ENCODE peak calls at places on chromosomes 11 and 22, in nine cellular contexts. S is Panc1, G is small intestine, V is hepatocyte, T is gastrocnemius medialis, I is AG04450, H is mesendoderm, W is dorsolateral prefrontal cortex, P is GM23338. O is an unnamed sample.

GRCh38 chr11:65185166-65185565 is 3.4 kb downstream of the CAPN1 start:
- DNase-seq in S (no peak), G (no peak), V (no peak), T (no peak), I (no peak), H (no peak), W (no peak), P (peak), O (no peak)

GRCh38 chr11:69106124-69106811 is 49.5 kb upstream of the SMIM38 start:
- DNase-seq in S (no peak), G (no peak), V (no peak), T (no peak), I (no peak), H (no peak), W (no peak), P (no peak), O (no peak)

GRCh38 chr11:13837286-13837685 is 125.2 kb upstream of the SPON1 start:
- DNase-seq in S (no peak), G (no peak), V (no peak), T (no peak), I (no peak), H (no peak), W (no peak), P (no peak), O (peak)

GRCh38 chr22:40648386-40648785 is 11.9 kb upstream of the MRTFA start:
- DNase-seq in S (no peak), G (peak), V (no peak), T (no peak), I (no peak), H (no peak), W (no peak), P (no peak), O (no peak)

GRCh38 chr11:47854667-47855066 is 6.5 kb upstream of the NUP160 start:
- DNase-seq in S (no peak), G (no peak), V (no peak), T (no peak), I (no peak), H (no peak), W (no peak), P (no peak), O (no peak)

GRCh38 chr22:30985561-30986208 is 16.6 kb downstream of the TUG1 start:
- DNase-seq in S (no peak), G (no peak), V (no peak), T (no peak), I (no peak), H (no peak), W (no peak), P (peak), O (no peak)

GRCh38 chr11:11456896-11457295 is 103.8 kb upstream of the CSNK2A3 start:
- DNase-seq in S (no peak), G (no peak), V (no peak), T (no peak), I (no peak), H (no peak), W (no peak), P (no peak), O (no peak)

GRCh38 chr22:47036936-47037485 is 274.6 kb downstream of the TBC1D22A start:
- DNase-seq in S (no peak), G (no peak), V (no peak), T (no peak), I (no peak), H (no peak), W (no peak), P (no peak), O (no peak)

GRCh38 chr22:25027959-25028840 is 75.7 kb downstream of the KIAA1671 start:
- DNase-seq in S (no peak), G (no peak), V (peak), T (no peak), I (no peak), H (peak), W (no peak), P (peak), O (no peak)

GRCh38 chr11:64855596-64856304 is 11.3 kb upstream of the CDC42BPG start:
- DNase-seq in S (no peak), G (no peak), V (no peak), T (no peak), I (no peak), H (no peak), W (no peak), P (no peak), O (no peak)

GRCh38 chr11:18668131-18668530 is 30.4 kb upstream of the TMEM86A start:
- DNase-seq in S (no peak), G (no peak), V (no peak), T (no peak), I (no peak), H (peak), W (no peak), P (peak), O (peak)

GRCh38 chr11:101188173-101188572 is 58.6 kb upstream of the PGR start:
- DNase-seq in S (no peak), G (no peak), V (no peak), T (no peak), I (no peak), H (no peak), W (no peak), P (no peak), O (no peak)

GRCh38 chr11:65814131-65814959 is 19.4 kb upstream of the SNX32 start:
- DNase-seq in S (no peak), G (no peak), V (no peak), T (no peak), I (no peak), H (no peak), W (no peak), P (no peak), O (peak)

GRCh38 chr11:1326435-1327063 is 17.1 kb upstream of the TOLLIP start:
- DNase-seq in S (no peak), G (no peak), V (no peak), T (no peak), I (peak), H (no peak), W (no peak), P (no peak), O (no peak)

GRCh38 chr11:102974552-102975280 is 19.2 kb upstream of the MMP13 start:
- DNase-seq in S (no peak), G (peak), V (no peak), T (no peak), I (no peak), H (no peak), W (no peak), P (no peak), O (peak)

GRCh38 chr11:94134651-94135512 is 6.2 kb downstream of the PANX1 start:
- DNase-seq in S (peak), G (peak), V (peak), T (peak), I (peak), H (no peak), W (no peak), P (no peak), O (peak)

DNA sequence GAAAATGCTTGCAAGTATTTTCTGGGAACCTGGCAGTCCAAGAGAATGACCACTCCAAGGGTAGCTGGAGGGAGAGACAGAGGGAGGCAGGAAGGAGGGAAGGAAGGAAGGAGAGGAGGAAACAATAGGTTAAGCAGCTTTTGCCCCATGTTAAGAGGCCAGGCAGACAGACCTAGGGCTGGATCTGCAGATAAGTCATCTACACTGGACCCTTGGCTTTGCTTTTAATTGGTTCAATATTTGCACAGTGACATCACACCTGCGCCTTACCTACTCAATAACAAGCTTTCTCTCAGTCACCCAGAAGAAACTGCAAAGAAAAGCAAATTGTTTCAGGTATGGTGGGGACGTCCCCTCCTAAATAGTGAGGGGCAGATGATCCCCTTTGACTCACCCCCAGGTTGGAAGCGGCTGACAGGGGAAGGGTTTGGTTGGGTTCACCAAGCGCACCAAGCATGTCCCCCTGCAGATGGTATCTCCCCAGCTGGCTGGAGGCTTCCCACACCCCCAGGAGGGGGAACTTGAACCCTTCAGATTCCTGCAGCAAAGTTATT is 24.3 kb downstream of the MYH9 start:
- DNase-seq in S (no peak), G (peak), V (peak), T (no peak), I (no peak), H (no peak), W (no peak), P (no peak), O (no peak)
- H3K27ac ChIP-seq in S (peak), G (peak), V (peak), T (peak), I (peak), H (no peak), W (no peak), P (peak), O (peak)

GRCh38 chr11:67605231-67606011 is 1.3 kb upstream of the NDUFV1 start:
- DNase-seq in S (no peak), G (no peak), V (peak), T (no peak), I (no peak), H (no peak), W (no peak), P (no peak), O (no peak)
- H3K27ac ChIP-seq in S (no peak), G (no peak), V (peak), T (no peak), I (no peak), H (no peak), W (no peak), P (no peak), O (no peak)

DNA sequence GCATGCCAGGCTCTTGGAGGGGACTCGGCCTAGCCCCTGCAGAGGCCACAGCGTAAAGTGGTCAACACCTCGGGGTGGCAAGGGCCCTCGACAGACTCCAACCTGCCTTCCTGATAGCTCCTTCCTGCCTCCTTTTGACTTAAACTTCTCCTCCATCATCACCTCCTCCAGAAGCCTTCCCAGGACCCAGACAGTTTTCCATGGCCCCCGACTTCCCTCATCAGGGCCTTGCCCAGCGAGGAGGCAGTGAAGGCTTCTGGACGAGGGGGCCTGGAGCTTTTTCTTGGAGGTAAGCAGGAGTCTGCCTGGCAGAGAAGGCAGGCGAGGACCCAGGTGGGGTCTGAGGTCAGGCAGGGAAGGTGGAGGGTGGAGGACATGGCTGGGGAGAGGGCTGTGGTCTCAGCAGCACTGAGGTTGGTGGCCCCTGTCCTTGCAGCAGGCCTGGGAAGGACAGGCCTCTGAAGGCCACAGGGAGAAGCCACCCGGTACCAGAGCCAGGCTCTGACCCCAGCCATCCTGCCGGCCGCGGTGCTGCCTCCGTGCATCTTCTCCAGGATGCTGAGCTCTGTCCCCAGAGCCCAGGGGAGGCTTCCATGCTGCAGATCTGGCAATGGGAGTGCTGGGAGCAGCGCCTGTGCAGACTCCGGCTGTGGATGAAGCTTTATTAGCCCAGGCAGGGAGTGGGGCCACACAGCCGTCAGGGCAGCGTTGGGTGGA is 81.4 kb downstream of the WNT7B start:
- DNase-seq in S (no peak), G (no peak), V (no peak), T (no peak), I (no peak), H (no peak), W (no peak), P (no peak), O (no peak)
- H3K27ac ChIP-seq in S (no peak), G (no peak), V (no peak), T (no peak), I (no peak), H (no peak), W (no peak), P (no peak), O (no peak)

GRCh38 chr11:7969756-7970646 is 4.8 kb upstream of the NLRP10 start:
- DNase-seq in S (no peak), G (no peak), V (no peak), T (no peak), I (no peak), H (peak), W (no peak), P (peak), O (no peak)
- H3K27ac ChIP-seq in S (no peak), G (no peak), V (no peak), T (no peak), I (no peak), H (no peak), W (no peak), P (peak), O (no peak)

DNA sequence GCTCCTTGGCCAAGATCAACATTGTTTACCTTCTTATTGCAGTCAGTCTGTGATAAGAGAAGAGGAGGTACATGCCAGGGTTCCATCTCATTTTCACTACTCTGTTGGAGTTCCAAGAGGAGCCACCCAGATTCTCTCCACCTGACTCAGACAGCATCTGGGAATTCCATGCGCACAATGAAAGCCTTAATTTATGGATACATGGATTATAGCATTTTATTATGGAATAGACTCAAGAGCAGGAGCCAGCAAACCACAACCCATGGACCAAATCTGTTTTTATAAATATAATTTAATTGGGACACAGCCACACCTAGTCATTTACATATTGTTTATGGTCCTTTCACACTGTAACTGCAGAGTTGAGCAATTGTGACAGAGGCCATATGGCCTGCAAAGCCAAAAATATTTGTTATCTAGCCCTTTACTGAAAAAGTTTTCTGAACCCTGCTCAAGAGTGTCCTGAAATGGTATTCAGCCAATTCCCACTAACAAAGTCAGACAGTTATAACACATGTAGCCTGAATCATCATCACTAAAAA is 104.7 kb upstream of the TEAD1 start:
- DNase-seq in S (no peak), G (no peak), V (no peak), T (no peak), I (no peak), H (no peak), W (no peak), P (no peak), O (no peak)
- H3K27ac ChIP-seq in S (no peak), G (no peak), V (no peak), T (no peak), I (no peak), H (no peak), W (no peak), P (no peak), O (no peak)

DNA sequence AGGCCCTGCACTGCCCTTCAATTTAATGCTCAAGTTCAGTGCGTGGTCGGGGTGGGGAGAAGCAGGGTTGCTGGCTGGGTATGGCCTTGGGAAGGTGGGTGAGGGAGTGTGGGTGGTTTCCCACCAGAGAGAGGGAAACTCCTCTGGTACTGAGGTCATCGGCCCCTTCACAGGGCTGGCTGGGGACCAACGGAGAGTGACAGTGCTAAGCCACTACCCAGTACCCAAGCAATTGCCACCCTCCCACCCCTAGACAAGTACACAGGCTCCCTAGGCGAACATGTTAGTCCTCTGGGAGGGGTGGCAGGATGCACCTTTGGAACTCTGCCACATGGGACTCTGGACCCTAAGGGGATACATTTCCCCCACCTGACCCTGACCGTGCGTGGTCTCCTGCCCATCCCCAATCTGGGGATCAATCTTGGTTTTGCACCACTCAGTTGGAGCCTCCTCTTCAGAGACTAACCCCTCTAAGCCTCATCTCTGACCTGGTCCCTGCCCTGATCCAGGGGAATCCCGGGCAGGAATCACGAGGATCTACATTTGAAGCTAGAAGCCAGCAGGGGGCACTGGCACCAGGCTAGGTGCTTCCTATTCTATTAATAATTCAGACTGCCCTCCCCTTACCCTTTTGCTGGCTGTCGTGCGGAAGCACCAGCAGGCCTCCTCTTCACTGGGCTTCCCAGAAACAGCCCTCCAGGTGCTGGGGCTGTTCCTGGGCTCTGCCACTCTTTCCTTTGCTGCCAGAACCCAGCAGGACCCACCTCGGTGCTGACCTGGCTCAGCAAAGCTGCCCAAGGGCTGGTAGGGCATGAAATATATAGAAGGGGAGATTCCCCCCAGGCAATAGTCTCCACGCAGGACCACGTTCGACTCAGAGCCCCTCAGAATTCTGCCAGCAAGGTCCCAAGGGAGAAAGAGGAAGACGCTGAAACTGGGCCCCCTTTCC is 377.7 kb downstream of the TENM4 start:
- DNase-seq in S (no peak), G (peak), V (peak), T (no peak), I (no peak), H (peak), W (no peak), P (peak), O (no peak)
- H3K27ac ChIP-seq in S (no peak), G (no peak), V (no peak), T (no peak), I (no peak), H (no peak), W (no peak), P (no peak), O (no peak)

GRCh38 chr11:67015048-67015447 is 7.9 kb upstream of the SYT12 start:
- DNase-seq in S (no peak), G (no peak), V (no peak), T (no peak), I (no peak), H (no peak), W (no peak), P (no peak), O (no peak)
- H3K27ac ChIP-seq in S (no peak), G (no peak), V (no peak), T (no peak), I (no peak), H (no peak), W (no peak), P (no peak), O (no peak)

GRCh38 chr22:23302171-23303002 is 122.1 kb downstream of the BCR start:
- DNase-seq in S (no peak), G (no peak), V (no peak), T (no peak), I (no peak), H (no peak), W (peak), P (no peak), O (no peak)

GRCh38 chr22:23306438-23306921 is 126.2 kb downstream of the BCR start:
- DNase-seq in S (no peak), G (no peak), V (no peak), T (no peak), I (no peak), H (no peak), W (no peak), P (no peak), O (no peak)

GRCh38 chr22:23306926-23307325 is 126.6 kb downstream of the BCR start:
- DNase-seq in S (no peak), G (no peak), V (no peak), T (no peak), I (no peak), H (no peak), W (no peak), P (no peak), O (no peak)

GRCh38 chr22:23305922-23306374 is 125.6 kb downstream of the BCR start:
- DNase-seq in S (no peak), G (peak), V (peak), T (peak), I (no peak), H (no peak), W (peak), P (no peak), O (no peak)

DNA sequence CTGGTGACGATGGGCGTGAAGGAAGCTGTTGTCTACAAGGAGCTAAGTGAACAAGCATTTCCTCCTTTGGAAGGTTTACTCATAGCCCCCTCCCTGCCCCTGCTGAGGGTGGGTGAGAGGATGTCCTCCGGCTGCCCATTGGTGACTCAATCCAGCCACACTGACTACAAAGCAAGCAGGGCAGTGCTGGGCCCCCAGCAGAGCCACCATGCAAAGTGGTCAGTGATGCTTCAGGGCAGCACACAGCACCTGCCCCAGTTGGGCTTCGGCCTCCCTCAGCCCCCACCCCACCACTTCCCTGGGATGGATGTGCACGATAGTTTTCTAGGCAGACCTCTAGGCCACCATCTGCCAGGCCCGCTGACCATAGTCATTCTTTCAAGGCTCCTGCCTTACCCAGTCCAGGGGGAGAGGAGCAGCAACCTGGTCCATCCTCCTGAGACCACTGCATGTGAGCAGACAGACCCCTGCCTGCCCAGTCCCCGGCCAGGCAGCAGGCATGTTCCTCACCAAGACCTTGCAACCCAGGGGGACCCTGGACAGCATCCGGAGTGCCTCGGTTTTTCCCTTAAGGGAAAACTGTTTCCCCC is 125.1 kb downstream of the BCR start:
- DNase-seq in S (no peak), G (no peak), V (no peak), T (no peak), I (no peak), H (no peak), W (peak), P (no peak), O (no peak)
- H3K27ac ChIP-seq in S (no peak), G (no peak), V (peak), T (peak), I (peak), H (no peak), W (peak), P (no peak), O (no peak)

DNA sequence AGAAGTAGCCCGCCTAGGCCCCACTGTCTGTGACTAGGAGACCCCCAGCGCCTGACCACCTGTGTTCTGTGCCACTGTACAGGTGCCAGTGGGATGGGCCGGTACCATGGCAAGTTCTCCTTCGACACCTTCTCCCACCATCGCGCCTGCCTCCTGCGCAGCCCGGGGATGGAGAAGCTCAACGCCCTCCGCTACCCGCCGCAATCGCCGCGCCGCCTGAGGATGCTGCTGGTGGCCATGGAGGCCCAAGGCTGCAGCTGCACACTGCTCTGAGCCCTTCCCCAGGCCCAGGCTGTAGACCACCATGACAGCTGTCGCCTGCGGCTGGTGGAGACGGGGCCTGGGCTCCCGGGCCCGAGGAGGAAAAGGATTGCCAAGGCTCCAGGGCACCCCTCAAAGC is 2.8 kb upstream of the NDUFS8 start:
- DNase-seq in S (no peak), G (no peak), V (no peak), T (no peak), I (no peak), H (no peak), W (no peak), P (no peak), O (no peak)
- H3K27ac ChIP-seq in S (no peak), G (no peak), V (no peak), T (no peak), I (peak), H (no peak), W (no peak), P (no peak), O (peak)